ENCODE peak calls at places on chromosomes 13 and 19, in nine cellular contexts. N is AG04449; E is stimulated activated CD4-positive, alpha-beta T cell treated with anti-CD3 and anti-CD28 coated beads, Interleukin-4, amount 100 ng/mL, for 48 hours; R is colonic mucosa; H is Caco-2; F is midbrain; T is T-helper 9 cell; M is endothelial cell; O is activated gamma-delta T cell treated with anti-CD3 and anti-CD28 coated beads, Interleukin-2, amount 50 U/mL, for 16 hours. X is an unnamed sample.

GRCh38 chr13:23986619-23987018 is 89.3 kb upstream of the C1QTNF9B start:
- DNase-seq in R (no peak), M (no peak), T (no peak), H (no peak), E (no peak), F (no peak), O (no peak), N (peak), X (no peak)

GRCh38 chr13:20387441-20387971 is 138.2 kb downstream of the CRYL1 start:
- DNase-seq in F (no peak), R (no peak), E (no peak), M (no peak), N (no peak), T (no peak), H (no peak), O (no peak), X (no peak)

GRCh38 chr13:24146961-24147569 is 13.5 kb upstream of the SPATA13 start:
- DNase-seq in T (no peak), R (no peak), E (no peak), F (no peak), H (no peak), O (no peak), N (no peak), M (no peak), X (no peak)

GRCh38 chr19:12788682-12789097 is 2.6 kb upstream of the JUNB start:
- DNase-seq in N (no peak), F (no peak), H (no peak), R (peak), O (no peak), E (no peak), M (no peak), T (peak), X (no peak)

GRCh38 chr13:75896271-75896670 is 260.1 kb downstream of the LMO7 start:
- DNase-seq in F (no peak), T (no peak), R (no peak), O (no peak), M (no peak), N (no peak), H (no peak), E (no peak), X (no peak)

GRCh38 chr19:3034845-3035541 is 5.9 kb upstream of the TLE2 start:
- DNase-seq in O (no peak), F (no peak), E (peak), T (peak), M (no peak), N (no peak), H (no peak), R (no peak), X (no peak)

GRCh38 chr19:1255186-1256161 is 7.1 kb downstream of the MIDN start:
- DNase-seq in T (no peak), H (no peak), M (no peak), O (no peak), E (no peak), R (no peak), F (peak), N (no peak), X (no peak)

GRCh38 chr13:112182831-112183543 is 116.0 kb downstream of the SOX1 start:
- DNase-seq in R (no peak), T (no peak), N (no peak), E (no peak), M (no peak), F (no peak), O (no peak), H (no peak), X (no peak)

GRCh38 chr19:47891923-47892666 is 6.0 kb upstream of the SULT2A1 start:
- DNase-seq in M (peak), T (no peak), R (no peak), E (no peak), H (peak), N (no peak), F (no peak), O (no peak), X (no peak)

GRCh38 chr13:37870895-37871550 is 1.5 kb upstream of the TRPC4 start:
- DNase-seq in F (no peak), M (no peak), R (no peak), H (no peak), T (no peak), N (no peak), O (no peak), E (no peak), X (no peak)

GRCh38 chr13:113835461-113836274 is 28.2 kb downstream of the GAS6 start:
- DNase-seq in N (no peak), M (no peak), E (no peak), T (no peak), H (no peak), R (no peak), F (no peak), O (no peak), X (no peak)

GRCh38 chr19:6626764-6627163 is 35.8 kb upstream of the CD70 start:
- DNase-seq in H (no peak), N (no peak), T (no peak), O (no peak), F (no peak), M (no peak), E (no peak), R (no peak), X (no peak)

GRCh38 chr13:23902975-23903905 is 5.9 kb upstream of the C1QTNF9B start:
- DNase-seq in O (no peak), M (peak), T (no peak), R (no peak), E (no peak), H (no peak), F (no peak), N (no peak), X (no peak)

GRCh38 chr19:39969266-39969665 is 1.7 kb upstream of the PSMC4 start:
- DNase-seq in M (no peak), E (no peak), R (peak), F (no peak), H (no peak), O (no peak), N (no peak), T (no peak), X (no peak)

GRCh38 chr19:17579523-17580244 is 24.2 kb downstream of the COLGALT1 start:
- DNase-seq in M (peak), O (no peak), H (peak), R (peak), T (no peak), N (no peak), E (no peak), F (no peak), X (no peak)

GRCh38 chr19:10013834-10014618 is 743 bp downstream of the RDH8 start:
- DNase-seq in R (no peak), T (no peak), E (no peak), O (no peak), N (no peak), F (no peak), M (no peak), H (no peak), X (no peak)

GRCh38 chr19:16025108-16026101 is 50.9 kb upstream of the TPM4 start:
- DNase-seq in O (no peak), H (peak), R (no peak), N (peak), F (no peak), E (no peak), M (peak), T (no peak), X (no peak)

GRCh38 chr13:103884139-103884723 is 818.0 kb upstream of the SLC10A2 start:
- DNase-seq in H (no peak), E (no peak), R (no peak), O (no peak), N (no peak), M (no peak), T (no peak), F (no peak), X (no peak)

GRCh38 chr19:44694184-44694579 is 4.8 kb upstream of the CEACAM16 start:
- DNase-seq in M (no peak), T (no peak), N (no peak), H (no peak), F (no peak), R (no peak), O (no peak), E (peak), X (no peak)

GRCh38 chr19:28509079-28509895 is 703.7 kb downstream of the UQCRFS1 start:
- DNase-seq in O (no peak), H (no peak), E (no peak), T (no peak), M (no peak), R (no peak), F (no peak), N (no peak), X (no peak)

GRCh38 chr19:31326329-31327028 is 22.8 kb downstream of the TSHZ3 start:
- DNase-seq in E (no peak), O (no peak), N (no peak), R (no peak), H (no peak), F (no peak), T (no peak), M (no peak), X (no peak)

GRCh38 chr19:1392407-1392806 is 8.7 kb downstream of the NDUFS7 start:
- DNase-seq in O (no peak), N (no peak), T (no peak), F (no peak), H (no peak), R (no peak), E (no peak), M (no peak), X (no peak)

GRCh38 chr13:51262501-51263211 is 40.5 kb downstream of the FAM124A start:
- DNase-seq in T (no peak), F (no peak), N (no peak), H (peak), M (no peak), E (no peak), O (no peak), R (no peak), X (no peak)

GRCh38 chr19:46030861-46031550 is 8.2 kb upstream of the PGLYRP1 start:
- DNase-seq in H (peak), M (no peak), F (no peak), R (no peak), E (no peak), O (no peak), T (no peak), N (no peak), X (no peak)

X was measured in T follicular helper cell.